ENCODE peak calls at places on chromosomes 12 and 14, in six cellular contexts. V is hippocampal formation; G is activated CD8-positive, alpha-beta memory T cell treated with anti-CD3 and anti-CD28 coated beads for 24 hours; H is activated CD4-positive, alpha-beta T cell treated with anti-CD3 and anti-CD28 coated beads, Interleukin-2, amount 50 U/mL, for 24 hours; Y is glomerular endothelial cell; W is stimulated activated CD4-positive, alpha-beta T cell treated with anti-CD3 and anti-CD28 coated beads, Interleukin-2, amount 100 ng/mL, for 24 hours. M is an unnamed sample.

GRCh38 chr12:129544716-129545115 is 359.1 kb downstream of the TMEM132D start:
- DNase-seq in W (no peak), V (no peak), Y (no peak), H (no peak), G (no peak), M (no peak)

GRCh38 chr12:123109319-123109772 is 41.5 kb downstream of the PITPNM2 start:
- DNase-seq in G (no peak), V (no peak), Y (no peak), H (no peak), W (no peak), M (no peak)

GRCh38 chr12:12975322-12976077 is 23.5 kb upstream of the GPRC5D start:
- DNase-seq in Y (no peak), V (peak), W (no peak), G (no peak), H (no peak), M (no peak)

GRCh38 chr12:1634590-1635191 is 5.7 kb downstream of the WNT5B start:
- DNase-seq in H (peak), V (peak), W (peak), G (peak), Y (no peak), M (peak)

GRCh38 chr14:75298187-75298985 is 19.8 kb downstream of the FOS start:
- DNase-seq in H (no peak), W (no peak), G (no peak), Y (no peak), V (no peak), M (no peak)

GRCh38 chr14:32620303-32620702 is 291.2 kb downstream of the AKAP6 start:
- DNase-seq in V (no peak), Y (no peak), W (no peak), G (no peak), H (no peak), M (no peak)

GRCh38 chr14:60657609-60657983 is 8.3 kb upstream of the SIX1 start:
- DNase-seq in H (no peak), Y (no peak), V (no peak), G (no peak), W (no peak), M (no peak)

GRCh38 chr12:103773109-103773905 is 67.7 kb downstream of the NT5DC3 start:
- DNase-seq in W (no peak), V (no peak), G (no peak), H (no peak), Y (no peak), M (no peak)

GRCh38 chr12:6311822-6312528 is 1.5 kb downstream of the PLEKHG6 start:
- DNase-seq in W (no peak), G (no peak), V (no peak), Y (no peak), H (no peak), M (no peak)

GRCh38 chr14:39219075-39219499 is 14.6 kb upstream of the MIA2 start:
- DNase-seq in V (no peak), H (no peak), G (no peak), Y (peak), W (no peak), M (no peak)

GRCh38 chr14:69573841-69574265 is 818 bp downstream of the CCDC177 start:
- DNase-seq in V (no peak), Y (no peak), G (peak), W (peak), H (no peak), M (no peak)

M was measured in Panc1.